ENCODE peak calls at places on chromosomes 3 and 15, in nine cellular contexts. E, Q, I, K, B, P, R, C and G are unnamed samples.

GRCh38 chr15:101827257-101827656 is 15.3 kb downstream of the OR4F15 start:
- DNase-seq in E (no peak), Q (no peak), I (no peak), K (no peak), B (no peak), P (no peak), R (no peak), C (no peak), G (no peak)

GRCh38 chr3:184496933-184497332 is 64.7 kb upstream of the EPHB3 start:
- DNase-seq in E (no peak), Q (no peak), I (no peak), K (no peak), B (no peak), P (no peak), R (no peak), C (peak), G (no peak)

GRCh38 chr3:188979236-188979635 is 192.5 kb upstream of the TPRG1 start:
- DNase-seq in E (no peak), Q (no peak), I (no peak), K (no peak), B (no peak), P (no peak), R (no peak), C (no peak), G (no peak)

GRCh38 chr3:194928831-194929594 is 243.3 kb downstream of the FAM43A start:
- DNase-seq in E (no peak), Q (peak), I (peak), K (no peak), B (no peak), P (no peak), R (no peak), C (no peak), G (no peak)

GRCh38 chr3:29453278-29453961 is 172.5 kb downstream of the RBMS3 start:
- DNase-seq in E (no peak), Q (no peak), I (no peak), K (no peak), B (peak), P (peak), R (peak), C (no peak), G (no peak)

GRCh38 chr15:25804451-25804850 is 58.7 kb downstream of the ATP10A start:
- DNase-seq in E (no peak), Q (no peak), I (no peak), K (no peak), B (no peak), P (no peak), R (no peak), C (no peak), G (no peak)

GRCh38 chr15:64877435-64877834 is 34.3 kb upstream of the ANKDD1A start:
- DNase-seq in E (no peak), Q (no peak), I (peak), K (no peak), B (no peak), P (peak), R (peak), C (peak), G (peak)

GRCh38 chr3:153180860-153181372 is 18.9 kb downstream of the RAP2B start:
- DNase-seq in E (no peak), Q (no peak), I (no peak), K (no peak), B (no peak), P (no peak), R (no peak), C (no peak), G (no peak)

GRCh38 chr15:54962637-54963036 is 234.1 kb downstream of the RSL24D1 start:
- DNase-seq in E (no peak), Q (no peak), I (no peak), K (no peak), B (no peak), P (no peak), R (no peak), C (no peak), G (no peak)

GRCh38 chr3:176767385-176767784 is 429.9 kb downstream of the TBL1XR1 start:
- DNase-seq in E (no peak), Q (no peak), I (peak), K (no peak), B (peak), P (no peak), R (no peak), C (no peak), G (no peak)

GRCh38 chr3:39721076-39721475 is 88.3 kb upstream of the MYRIP start:
- DNase-seq in E (no peak), Q (no peak), I (peak), K (no peak), B (no peak), P (no peak), R (no peak), C (no peak), G (no peak)

GRCh38 chr15:39124155-39124924 is 456.5 kb upstream of the THBS1 start:
- DNase-seq in E (no peak), Q (no peak), I (peak), K (no peak), B (peak), P (no peak), R (no peak), C (no peak), G (no peak)

GRCh38 chr3:127667119-127667681 is 5.6 kb upstream of the ABTB1 start:
- DNase-seq in E (no peak), Q (no peak), I (no peak), K (no peak), B (no peak), P (peak), R (peak), C (no peak), G (no peak)

GRCh38 chr3:138946554-138947302 is at the start of the genes FOXL2 and FOXL2NB:
- DNase-seq in E (no peak), Q (peak), I (peak), K (peak), B (peak), P (no peak), R (no peak), C (peak), G (no peak)

GRCh38 chr3:166608132-166608531 is 770.9 kb upstream of the BCHE start:
- DNase-seq in E (no peak), Q (no peak), I (no peak), K (no peak), B (no peak), P (no peak), R (no peak), C (no peak), G (no peak)

GRCh38 chr15:75639191-75639708 is 774 bp downstream of the IMP3 start:
- DNase-seq in E (no peak), Q (no peak), I (peak), K (no peak), B (peak), P (no peak), R (no peak), C (no peak), G (no peak)